ENCODE peak calls at places on chromosome 7, in four cellular contexts. E is left cardiac atrium, V is RCC 7860, Z is AG09319. K is an unnamed sample.

GRCh38 chr7:4683884-4684565 is 1.9 kb downstream of the FOXK1 start:
- DNase-seq in E (peak), V (peak), Z (peak), K (peak)

GRCh38 chr7:20786779-20787651 is at the start of gene SP8:
- DNase-seq in E (peak), V (peak), Z (no peak), K (no peak)

GRCh38 chr7:131188367-131189339 is 139.0 kb upstream of the MKLN1 start:
- DNase-seq in E (peak), V (peak), Z (peak), K (no peak)

GRCh38 chr7:90605055-90605454 is 8.9 kb downstream of the CDK14 start:
- DNase-seq in E (no peak), V (no peak), Z (no peak), K (no peak)

GRCh38 chr7:1777122-1777521 is 107.0 kb downstream of the ELFN1 start:
- DNase-seq in E (no peak), V (no peak), Z (no peak), K (no peak)

GRCh38 chr7:22361795-22362194 is 4.8 kb upstream of the RAPGEF5 start:
- DNase-seq in E (no peak), V (no peak), Z (no peak), K (no peak)

GRCh38 chr7:75872073-75872782 is 6.6 kb upstream of the RHBDD2 start:
- DNase-seq in E (no peak), V (no peak), Z (no peak), K (no peak)

GRCh38 chr7:130453051-130453450 is 12.2 kb upstream of the CEP41 start:
- DNase-seq in E (no peak), V (no peak), Z (no peak), K (no peak)

GRCh38 chr7:17716816-17717215 is 223.5 kb downstream of the SNX13 start:
- DNase-seq in E (no peak), V (no peak), Z (no peak), K (no peak)

GRCh38 chr7:25006225-25006624 is 26.2 kb upstream of the OSBPL3 start:
- DNase-seq in E (no peak), V (no peak), Z (no peak), K (no peak)

GRCh38 chr7:148115308-148115707 is 475.3 kb upstream of the C7orf33 start:
- DNase-seq in E (no peak), V (no peak), Z (no peak), K (no peak)

K was measured in Right ventricle myocardium superior.